ENCODE peak calls at places on chromosomes 2 and 18, in ten cellular contexts. H is tibial nerve, U is body of pancreas, I is stomach, V is IMR-90, S is H54, L is A549, J is thyroid gland, M is transverse colon, K is heart left ventricle. F is an unnamed sample.
A peak's percentile ranks its signal among the peaks of the same experiment; 100 is the strongest.

GRCh38 chr18:34857310-34857709 is 147.2 kb downstream of the DTNA start:
- DNase-seq in V (no peak), L (no peak), U (no peak), K (no peak), M (no peak), I (no peak), S (no peak), J (no peak), H (no peak), F (no peak)

GRCh38 chr18:57744211-57744694 is 58.9 kb downstream of the ATP8B1 start:
- DNase-seq in U (no peak), J (no peak), V (peak; percentile 71), S (no peak), L (peak; percentile 57), H (no peak), K (no peak), M (no peak), I (peak; percentile 40), F (no peak)

GRCh38 chr2:175366814-175367213 is 185.3 kb upstream of the ATP5MC3 start:
- DNase-seq in H (no peak), U (peak; percentile 31), S (peak; percentile 6), K (no peak), L (peak; percentile 47), M (peak; percentile 10), V (peak; percentile 43), J (peak; percentile 4), I (no peak), F (peak; percentile 33)

GRCh38 chr2:127574656-127575055 is 39.2 kb downstream of the MYO7B start:
- DNase-seq in J (no peak), M (no peak), V (no peak), I (peak; percentile 1), H (no peak), L (no peak), K (no peak), S (no peak), U (no peak), F (no peak)

GRCh38 chr2:231399853-231400667 is 4.5 kb downstream of the B3GNT7 start:
- DNase-seq in H (no peak), K (peak; percentile 81), M (no peak), S (peak; percentile 79), I (peak; percentile 64), V (no peak), L (peak; percentile 49), J (peak; percentile 66), U (peak; percentile 81), F (peak; percentile 45)

GRCh38 chr2:55986700-55987440 is 63.3 kb upstream of the EFEMP1 start:
- DNase-seq in K (no peak), J (no peak), M (no peak), V (peak; percentile 19), S (no peak), U (no peak), H (no peak), I (no peak), L (no peak), F (no peak)

GRCh38 chr2:164913640-164914346 is 41.5 kb downstream of the SLC38A11 start:
- DNase-seq in J (no peak), M (no peak), V (peak; percentile 15), U (peak; percentile 67), I (peak; percentile 38), K (no peak), S (no peak), L (peak; percentile 41), H (no peak), F (peak; percentile 74)

GRCh38 chr2:31945572-31945935 is 65.3 kb downstream of the MEMO1 start:
- DNase-seq in V (peak; percentile 5), H (no peak), M (no peak), I (no peak), S (no peak), K (no peak), J (no peak), U (no peak), L (no peak), F (peak; percentile 73)

GRCh38 chr2:178484245-178485041 is 4.2 kb downstream of the PLEKHA3 start:
- DNase-seq in J (peak; percentile 79), K (peak; percentile 61), I (peak; percentile 71), L (no peak), H (no peak), S (no peak), U (peak; percentile 71), M (no peak), V (peak; percentile 30), F (peak; percentile 64)

GRCh38 chr2:28602136-28602660 is 106.3 kb downstream of the PLB1 start:
- DNase-seq in H (no peak), U (no peak), J (no peak), S (no peak), L (no peak), I (no peak), V (no peak), M (no peak), K (no peak), F (no peak)

GRCh38 chr18:3016584-3017292 is 3.8 kb upstream of the LPIN2 start:
- DNase-seq in V (no peak), U (no peak), M (no peak), K (no peak), J (no peak), L (no peak), H (no peak), S (no peak), I (no peak), F (no peak)

GRCh38 chr18:76972241-76972640 is 149.9 kb downstream of the ZNF236 start:
- DNase-seq in L (no peak), M (no peak), J (no peak), U (no peak), I (no peak), K (no peak), S (no peak), V (no peak), H (no peak), F (no peak)

DNA sequence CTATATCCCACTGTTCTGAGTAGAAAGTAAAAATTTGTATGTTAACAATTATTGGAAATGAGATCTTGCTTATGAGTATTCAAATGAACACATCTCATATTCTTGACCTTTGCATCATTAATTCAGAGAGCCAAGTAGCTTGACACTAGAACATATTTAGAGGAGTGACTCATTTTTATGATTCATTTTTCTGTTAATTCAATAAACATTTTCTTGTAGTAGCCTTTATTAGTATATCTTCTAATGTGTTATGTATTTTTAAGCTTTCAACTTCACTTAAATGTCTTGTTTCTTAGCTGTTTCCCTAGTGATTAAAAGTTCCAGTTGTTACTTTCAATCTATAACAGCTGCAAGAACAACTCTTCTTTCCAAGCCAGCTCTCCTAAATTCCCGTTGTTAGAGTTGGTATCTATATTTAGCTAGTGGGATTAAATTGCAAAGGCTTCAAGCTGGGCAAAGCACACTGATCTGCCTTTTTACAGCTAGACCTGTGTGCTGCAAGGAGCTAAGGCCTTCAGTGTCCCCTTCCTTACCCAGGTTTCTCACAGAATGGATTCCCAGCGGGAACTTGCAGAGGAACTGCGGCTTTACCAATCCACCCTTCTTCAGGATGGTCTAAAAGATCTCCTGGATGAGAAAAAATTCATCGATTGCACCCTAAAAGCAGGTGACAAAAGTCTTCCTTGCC is at the start of gene KLHL41:
- DNase-seq in J (no peak), M (no peak), L (no peak), I (no peak), S (no peak), H (no peak), V (peak; percentile 50), U (no peak), K (no peak), F (no peak)
- TF ChIP-seq POLR2A in J (no peak), M (no peak), L (no peak), I (no peak), S (no peak), H (no peak), V (no peak), U (no peak), K (peak; percentile 24), F (no peak)

DNA sequence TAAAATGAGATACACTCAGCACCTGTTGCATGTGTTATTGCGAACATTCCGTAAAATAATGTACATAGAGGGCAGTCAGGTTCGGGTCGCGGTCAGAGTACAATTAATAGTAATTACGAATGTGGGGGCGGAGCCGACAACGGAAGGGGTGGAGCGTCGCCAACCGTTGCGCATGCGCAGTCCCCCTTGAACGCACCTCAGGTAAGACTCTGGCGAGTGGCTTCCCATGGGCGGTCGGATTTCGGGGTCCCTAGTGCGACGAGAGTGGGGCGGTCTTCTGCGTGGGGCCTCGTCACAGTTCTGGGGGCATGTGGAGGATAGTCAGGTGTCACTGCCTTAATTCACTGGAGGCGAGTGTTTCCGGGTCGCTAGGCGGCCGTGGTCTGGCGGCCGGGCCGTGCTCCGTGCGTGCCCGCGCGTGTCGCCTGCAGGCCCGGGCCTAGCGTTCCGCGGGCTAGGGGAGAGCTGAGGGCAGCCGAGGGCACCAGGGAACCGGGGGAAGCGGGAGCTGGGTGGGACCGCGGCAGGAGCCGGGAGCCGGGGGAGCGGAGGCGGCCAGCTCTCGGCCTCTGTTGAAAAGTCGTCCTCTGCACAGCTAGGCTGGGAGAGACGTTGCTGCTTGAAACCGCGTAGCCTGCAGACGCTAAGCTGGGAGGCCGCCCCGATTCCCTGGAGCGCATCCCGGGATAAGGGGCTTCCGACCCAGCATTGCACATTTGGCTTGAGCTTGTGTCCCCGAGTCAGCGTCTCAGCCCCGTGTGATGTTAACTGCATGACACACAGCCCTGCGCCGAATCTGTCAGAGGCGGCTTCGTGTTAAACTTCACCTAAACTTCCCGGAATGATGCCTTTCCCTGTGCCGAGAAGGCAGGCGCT is at the start of gene CEBPZOS:
- DNase-seq in V (peak; percentile 71), H (peak; percentile 69), U (peak; percentile 82), L (peak; percentile 88), I (peak; percentile 87), M (peak; percentile 90), J (peak; percentile 82), S (peak; percentile 56), K (peak; percentile 83), F (peak; percentile 92)
- TF ChIP-seq POLR2A in V (peak; percentile 43), H (no peak), U (peak; percentile 85), L (peak; percentile 91), I (no peak), M (peak; percentile 86), J (no peak), S (peak; percentile 84), K (peak; percentile 75), F (peak; percentile 88)

GRCh38 chr2:42493885-42494433 is at the start of gene KCNG3:
- DNase-seq in U (peak; percentile 65), K (peak; percentile 52), L (peak; percentile 72), M (peak; percentile 84), V (peak; percentile 12), H (peak; percentile 50), I (peak; percentile 63), S (peak; percentile 63), J (peak; percentile 57), F (peak; percentile 57)
- TF ChIP-seq POLR2A in U (peak; percentile 33), K (no peak), L (peak; percentile 22), M (peak; percentile 19), V (no peak), H (peak; percentile 6), I (no peak), S (no peak), J (no peak), F (no peak)

DNA sequence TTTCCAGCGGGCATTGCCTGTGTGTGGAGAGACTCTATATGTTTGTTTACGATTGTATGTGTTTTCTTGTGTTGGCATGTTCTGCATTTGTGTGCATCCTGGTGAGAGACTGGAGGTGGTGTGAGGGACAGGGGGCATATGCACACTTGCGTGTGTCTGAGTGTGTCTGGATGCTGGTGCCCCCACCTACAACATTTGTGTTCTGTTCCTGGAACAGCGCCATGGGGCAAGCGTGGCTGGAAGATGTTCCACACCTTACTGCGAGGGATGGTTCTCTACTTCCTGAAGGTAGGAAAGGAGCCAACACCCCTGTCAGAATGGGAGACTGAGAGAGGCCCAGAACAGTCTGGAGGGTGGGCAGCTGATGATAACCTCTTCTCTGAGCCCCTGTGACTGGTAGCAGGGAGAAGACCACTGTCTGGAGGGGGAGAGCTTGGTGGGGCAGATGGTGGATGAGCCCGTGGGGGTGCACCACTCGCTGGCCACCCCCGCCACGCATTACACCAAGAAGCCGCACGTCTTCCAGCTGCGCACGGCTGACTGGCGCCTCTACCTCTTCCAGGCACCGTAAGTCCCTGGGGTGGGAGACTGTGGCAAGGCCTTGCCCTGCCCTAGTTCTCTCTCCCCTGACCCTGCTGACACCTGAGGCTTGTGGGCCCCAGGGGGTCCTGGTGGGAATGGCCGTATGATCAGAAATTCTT is 23.7 kb downstream of the PSD4 start:
- DNase-seq in U (no peak), J (no peak), V (no peak), H (no peak), L (no peak), M (no peak), K (no peak), S (no peak), I (no peak), F (no peak)
- TF ChIP-seq POLR2A in U (no peak), J (no peak), V (no peak), H (no peak), L (no peak), M (no peak), K (no peak), S (no peak), I (no peak), F (no peak)